ENCODE peak calls at places on chromosomes 2 and 18, in ten cellular contexts. Y, P, W, F, G, Z, L, O, C and S are unnamed samples.

GRCh38 chr18:22694954-22695353 is 238.2 kb upstream of the RBBP8 start:
- DNase-seq in W (peak; percentile 97), G (peak; percentile 53), P (peak; percentile 26), Y (no peak), Z (peak; percentile 96), L (peak; percentile 72), F (peak; percentile 77), O (no peak), C (no peak), S (no peak)

GRCh38 chr2:73359915-73360697 is 25.5 kb upstream of the ALMS1 start:
- DNase-seq in G (no peak), Z (no peak), C (no peak), W (peak; percentile 52), L (no peak), Y (peak; percentile 48), P (no peak), O (no peak), F (no peak), S (no peak)

GRCh38 chr2:196128749-196129148 is 42.6 kb downstream of the STK17B start:
- DNase-seq in Y (no peak), F (no peak), O (no peak), W (no peak), C (no peak), P (no peak), Z (no peak), G (no peak), L (no peak), S (no peak)

GRCh38 chr2:127014630-127015029 is 92.3 kb downstream of the BIN1 start:
- DNase-seq in C (no peak), L (no peak), W (peak; percentile 80), Y (no peak), P (no peak), G (no peak), F (peak; percentile 74), Z (peak; percentile 84), O (no peak), S (no peak)

GRCh38 chr18:79635127-79635726 is 44.4 kb upstream of the CTDP1 start:
- DNase-seq in Y (no peak), P (no peak), G (no peak), O (no peak), W (no peak), L (no peak), F (no peak), C (no peak), Z (no peak), S (no peak)

GRCh38 chr2:187580462-187581124 is 26.4 kb upstream of the TFPI start:
- DNase-seq in L (no peak), O (no peak), F (peak; percentile 48), C (no peak), P (no peak), Y (peak; percentile 18), W (peak; percentile 88), G (no peak), Z (peak; percentile 87), S (no peak)

GRCh38 chr2:26772064-26773001 is 8.2 kb downstream of the SLC35F6 start:
- DNase-seq in F (no peak), G (peak; percentile 81), O (no peak), C (no peak), W (no peak), L (peak; percentile 92), Z (no peak), P (peak; percentile 96), Y (peak; percentile 17), S (no peak)

GRCh38 chr2:47034973-47035609 is 119.5 kb upstream of the MCFD2 start:
- DNase-seq in Z (no peak), O (no peak), L (peak; percentile 86), Y (no peak), C (no peak), F (no peak), G (no peak), W (no peak), P (peak; percentile 49), S (peak; percentile 69)

GRCh38 chr2:170467568-170468422 is 247.3 kb upstream of the SP5 start:
- DNase-seq in F (no peak), W (no peak), O (no peak), P (no peak), Z (no peak), G (no peak), C (no peak), Y (no peak), L (no peak), S (no peak)

GRCh38 chr2:41907716-41908328 is 140.0 kb upstream of the PKDCC start:
- DNase-seq in Z (no peak), L (no peak), F (no peak), C (no peak), G (no peak), Y (no peak), W (peak; percentile 24), O (no peak), P (no peak), S (no peak)

GRCh38 chr2:65985986-65986385 is 448.9 kb upstream of the MEIS1 start:
- DNase-seq in G (no peak), F (no peak), W (no peak), O (no peak), Y (no peak), L (no peak), Z (no peak), C (no peak), P (no peak), S (no peak)

GRCh38 chr18:79971986-79972385 is 7.5 kb downstream of the HSBP1L1 start:
- DNase-seq in Z (no peak), C (no peak), L (no peak), W (no peak), O (no peak), P (no peak), Y (no peak), F (no peak), G (no peak), S (no peak)